ENCODE peak calls at places on chromosome 9, in four cellular contexts. H is A549, N is HepG2, U is K562. P is an unnamed sample.

GRCh38 chr9:28999806-29000205 is 1426.5 kb upstream of the C9orf72 start:
- DNase-seq in N (no peak), H (peak), U (no peak), P (no peak)

GRCh38 chr9:16356196-16356765 is 514.2 kb downstream of the BNC2 start:
- DNase-seq in N (no peak), U (no peak), H (no peak), P (no peak)

GRCh38 chr9:128495804-128496417 is 8.6 kb upstream of the GLE1 start:
- DNase-seq in U (no peak), H (peak), N (peak), P (no peak)

GRCh38 chr9:3708751-3709150 is 182.9 kb upstream of the RFX3 start:
- DNase-seq in N (no peak), U (no peak), H (no peak), P (peak)

GRCh38 chr9:79014929-79015699 is 556.7 kb upstream of the TLE4 start:
- DNase-seq in H (peak), N (no peak), U (no peak), P (no peak)

GRCh38 chr9:2874001-2874750 is 30.3 kb upstream of the PUM3 start:
- DNase-seq in U (no peak), H (no peak), N (no peak), P (peak)

GRCh38 chr9:98218562-98219363 is 26.3 kb upstream of the CORO2A start:
- DNase-seq in U (no peak), H (no peak), N (no peak), P (peak)

GRCh38 chr9:125233678-125234077 is 7.5 kb downstream of the HSPA5 start:
- DNase-seq in H (peak), N (no peak), U (no peak), P (peak)

GRCh38 chr9:138046641-138047301 is 169.2 kb downstream of the CACNA1B start:
- DNase-seq in H (no peak), N (no peak), U (no peak), P (no peak)

GRCh38 chr9:121700165-121700830 is 48.9 kb downstream of the DAB2IP start:
- DNase-seq in U (no peak), H (peak), N (no peak), P (peak)

GRCh38 chr9:33117816-33118215 is 41.3 kb upstream of the SMU1 start:
- DNase-seq in U (no peak), H (no peak), N (no peak), P (no peak)

GRCh38 chr9:113531919-113532808 is 68.6 kb downstream of the RGS3 start:
- DNase-seq in N (no peak), U (no peak), H (no peak), P (no peak)

GRCh38 chr9:438961-439768 is 224.5 kb downstream of the DOCK8 start:
- DNase-seq in U (no peak), N (no peak), H (no peak), P (no peak)

GRCh38 chr9:83800236-83801033 is 17.1 kb downstream of the GKAP1 start:
- DNase-seq in H (peak), N (no peak), U (no peak), P (no peak)

GRCh38 chr9:69945671-69946141 is 97.9 kb upstream of the MAMDC2 start:
- DNase-seq in H (peak), U (no peak), N (no peak), P (peak)

GRCh38 chr9:129703121-129703520 is 37.7 kb downstream of the PRRX2 start:
- DNase-seq in U (no peak), N (no peak), H (no peak), P (no peak)

GRCh38 chr9:132182609-132183073 is 20.8 kb downstream of the NTNG2 start:
- DNase-seq in U (no peak), H (peak), N (no peak), P (no peak)

GRCh38 chr9:33445941-33446506 is 1.4 kb downstream of the AQP3 start:
- DNase-seq in U (peak), H (no peak), N (no peak), P (no peak)

GRCh38 chr9:126365780-126366179 is 39.2 kb downstream of the MVB12B start:
- DNase-seq in H (no peak), N (no peak), U (no peak), P (no peak)

GRCh38 chr9:89179535-89179919 is 909 bp upstream of the SHC3 start:
- DNase-seq in H (peak), U (no peak), N (no peak), P (peak)

GRCh38 chr9:96585426-96585825 is 34.2 kb downstream of the CDC14B start:
- DNase-seq in U (no peak), H (no peak), N (no peak), P (no peak)

GRCh38 chr9:132849168-132849831 is 28.8 kb downstream of the AK8 start:
- DNase-seq in N (no peak), H (no peak), U (no peak), P (no peak)

GRCh38 chr9:13513710-13514444 is 234.4 kb upstream of the MPDZ start:
- DNase-seq in N (no peak), U (no peak), H (no peak), P (no peak)

GRCh38 chr9:137977572-137978261 is 100.1 kb downstream of the CACNA1B start:
- DNase-seq in U (no peak), H (no peak), N (no peak), P (no peak)

GRCh38 chr9:82799300-82799699 is 263.6 kb downstream of the RASEF start:
- DNase-seq in U (no peak), H (no peak), N (no peak), P (peak)

GRCh38 chr9:110255064-110255416 is 1.3 kb downstream of the TXN start:
- DNase-seq in N (no peak), U (no peak), H (no peak), P (no peak)

GRCh38 chr9:78857371-78858225 is 560.7 kb downstream of the PSAT1 start:
- DNase-seq in N (no peak), H (no peak), U (no peak), P (no peak)

GRCh38 chr9:126149661-126150060 is 177.0 kb upstream of the MVB12B start:
- DNase-seq in H (no peak), U (no peak), N (peak), P (no peak)

GRCh38 chr9:91180240-91180929 is 181.3 kb downstream of the AUH start:
- DNase-seq in H (no peak), N (no peak), U (no peak), P (no peak)

GRCh38 chr9:90956026-90956810 is 154.6 kb downstream of the SYK start:
- DNase-seq in H (no peak), N (no peak), U (no peak), P (peak)

GRCh38 chr9:19127881-19128719 is 808 bp upstream of the PLIN2 start:
- DNase-seq in N (no peak), H (peak), U (no peak), P (no peak)
- TF ChIP-seq MAZ in N (no peak), H (no peak), U (no peak), P (no peak)

GRCh38 chr9:135300346-135301141 is 179.0 kb upstream of the PPP1R26 start:
- DNase-seq in U (no peak), N (no peak), H (no peak), P (no peak)
- TF ChIP-seq MAZ in U (no peak), N (no peak), H (no peak), P (no peak)

DNA sequence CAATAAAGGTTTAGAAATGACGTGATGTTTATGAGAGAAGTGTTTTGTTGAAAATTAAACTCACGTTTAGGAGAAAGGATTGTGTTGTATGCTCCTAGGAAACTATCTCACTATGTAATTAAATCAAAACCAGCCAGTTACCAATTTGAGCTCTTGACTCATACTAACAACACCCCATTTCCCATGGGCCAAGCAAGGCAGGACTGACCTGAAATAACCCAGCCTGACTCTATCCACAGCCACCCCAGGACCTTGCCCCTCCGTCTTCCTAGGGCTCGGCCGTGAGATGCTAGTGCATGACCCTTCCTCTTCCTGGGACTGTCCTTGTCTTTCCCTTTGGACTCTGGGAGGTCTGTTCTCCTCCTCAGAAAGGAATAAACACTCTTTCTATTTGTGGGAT is 16.4 kb downstream of the TLR4 start:
- DNase-seq in H (no peak), U (no peak), N (no peak), P (no peak)
- TF ChIP-seq MAZ in H (no peak), U (no peak), N (no peak), P (no peak)

GRCh38 chr9:108272350-108272899 is 583.4 kb downstream of the ACTL7B start:
- DNase-seq in U (peak), H (peak), N (peak), P (peak)
- TF ChIP-seq MAZ in U (no peak), H (no peak), N (no peak), P (no peak)